ENCODE peak calls at places on chromosomes 16 and 17, in ten cellular contexts. V is GM04503; N is colonic mucosa; G is tibial artery; J is endothelial cell; Q is stomach; L is effector memory CD8-positive, alpha-beta T cell; T is NCI-H446; A is stimulated activated CD8-positive, alpha-beta memory T cell treated with anti-CD3 and anti-CD28 coated beads, Interleukin-4, amount 100 ng/mL, for 1 hour; I is NB4. Z is an unnamed sample.

GRCh38 chr16:21167360-21167759 is 8.9 kb downstream of the LDAF1 start:
- DNase-seq in V (peak; percentile 71), N (no peak), G (no peak), J (no peak), Q (no peak), L (no peak), T (no peak), A (no peak), I (no peak), Z (no peak)

GRCh38 chr17:66165537-66166123 is 26.3 kb downstream of the CEP112 start:
- DNase-seq in V (peak; percentile 24), N (no peak), G (no peak), J (peak; percentile 35), Q (no peak), L (peak; percentile 25), T (peak; percentile 39), A (no peak), I (peak; percentile 60), Z (peak; percentile 38)

GRCh38 chr16:54651851-54652770 is 278.6 kb upstream of the IRX5 start:
- DNase-seq in V (no peak), N (no peak), G (no peak), J (no peak), Q (no peak), L (no peak), T (no peak), A (no peak), I (peak; percentile 86), Z (no peak)

GRCh38 chr16:82761236-82761635 is 134.5 kb downstream of the CDH13 start:
- DNase-seq in V (peak; percentile 47), N (no peak), G (peak; percentile 95), J (no peak), Q (peak; percentile 30), L (no peak), T (no peak), A (no peak), I (no peak), Z (no peak)

GRCh38 chr16:49491736-49492089 is 118.1 kb downstream of the C16orf78 start:
- DNase-seq in V (no peak), N (no peak), G (peak; percentile 67), J (peak; percentile 53), Q (no peak), L (no peak), T (peak; percentile 79), A (no peak), I (no peak), Z (no peak)

GRCh38 chr17:4406386-4406785 is 27.4 kb upstream of the SPNS3 start:
- DNase-seq in V (no peak), N (no peak), G (no peak), J (no peak), Q (no peak), L (no peak), T (no peak), A (no peak), I (no peak), Z (no peak)

GRCh38 chr16:27458987-27459688 is 57.2 kb downstream of the IL21R start:
- DNase-seq in V (no peak), N (no peak), G (no peak), J (no peak), Q (no peak), L (no peak), T (no peak), A (no peak), I (no peak), Z (no peak)

GRCh38 chr17:49624896-49625295 is 49.2 kb downstream of the NXPH3 start:
- DNase-seq in V (no peak), N (no peak), G (no peak), J (no peak), Q (no peak), L (no peak), T (peak; percentile 19), A (no peak), I (no peak), Z (no peak)

GRCh38 chr17:44971776-44972483 is 3.8 kb upstream of the C1QL1 start:
- DNase-seq in V (no peak), N (no peak), G (no peak), J (no peak), Q (no peak), L (no peak), T (no peak), A (no peak), I (no peak), Z (no peak)

GRCh38 chr17:36482611-36483504 is 3.6 kb upstream of the ZNHIT3 start:
- DNase-seq in V (no peak), N (peak; percentile 84), G (peak; percentile 91), J (peak; percentile 95), Q (peak; percentile 91), L (peak; percentile 74), T (peak; percentile 89), A (peak; percentile 49), I (peak; percentile 84), Z (peak; percentile 91)